ENCODE peak calls at places on chromosomes 4 and X, in five cellular contexts. One of them, this sample, is unnamed.
A peak's percentile ranks its signal among the peaks of the same experiment; 100 is the strongest.

GRCh38 chr4:169615467-169616106 is 3.2 kb upstream of the NEK1 start:
- DNase-seq in H1: no peak
- DNase-seq in psoas muscle: no peak
- DNase-seq in fibroblast of lung: no peak
- DNase-seq in CD8-positive, alpha-beta T cell: no peak
- DNase-seq in this sample: no peak

GRCh38 chrX:28133763-28134162 is 152.5 kb upstream of the DCAF8L1 start:
- DNase-seq in H1: no peak
- DNase-seq in psoas muscle: no peak
- DNase-seq in fibroblast of lung: no peak
- DNase-seq in CD8-positive, alpha-beta T cell: no peak
- DNase-seq in this sample: no peak

GRCh38 chrX:16671005-16671404 is 21.0 kb downstream of the S100G start:
- DNase-seq in H1: no peak
- DNase-seq in psoas muscle: no peak
- DNase-seq in fibroblast of lung: peak; percentile 69
- DNase-seq in CD8-positive, alpha-beta T cell: no peak
- DNase-seq in this sample: no peak

GRCh38 chr4:152556283-152556682 is 20.4 kb upstream of the FBXW7 start:
- DNase-seq in H1: no peak
- DNase-seq in psoas muscle: no peak
- DNase-seq in fibroblast of lung: no peak
- DNase-seq in CD8-positive, alpha-beta T cell: no peak
- DNase-seq in this sample: no peak

GRCh38 chrX:50648151-50648550 is 165.8 kb downstream of the SHROOM4 start:
- DNase-seq in H1: no peak
- DNase-seq in psoas muscle: no peak
- DNase-seq in fibroblast of lung: no peak
- DNase-seq in CD8-positive, alpha-beta T cell: no peak
- DNase-seq in this sample: no peak

GRCh38 chrX:7330971-7331746 is 183.2 kb upstream of the PUDP start:
- DNase-seq in H1: no peak
- DNase-seq in psoas muscle: peak; percentile 32
- DNase-seq in fibroblast of lung: peak; percentile 84
- DNase-seq in CD8-positive, alpha-beta T cell: no peak
- DNase-seq in this sample: no peak

GRCh38 chr4:76232681-76233080 is 18.8 kb upstream of the FAM47E start:
- DNase-seq in H1: no peak
- DNase-seq in psoas muscle: no peak
- DNase-seq in fibroblast of lung: peak; percentile 65
- DNase-seq in CD8-positive, alpha-beta T cell: no peak
- DNase-seq in this sample: no peak

GRCh38 chr4:154164931-154165839 is 326.4 kb downstream of the DCHS2 start:
- DNase-seq in H1: no peak
- DNase-seq in psoas muscle: no peak
- DNase-seq in fibroblast of lung: peak; percentile 93
- DNase-seq in CD8-positive, alpha-beta T cell: no peak
- DNase-seq in this sample: no peak

GRCh38 chrX:109826954-109827708 is 94.1 kb upstream of the ACSL4 start:
- DNase-seq in H1: no peak
- DNase-seq in psoas muscle: no peak
- DNase-seq in fibroblast of lung: peak; percentile 58
- DNase-seq in CD8-positive, alpha-beta T cell: no peak
- DNase-seq in this sample: no peak

GRCh38 chr4:86942185-86942666 is 7.4 kb downstream of the AFF1 start:
- DNase-seq in H1: no peak
- DNase-seq in psoas muscle: no peak
- DNase-seq in fibroblast of lung: peak; percentile 46
- DNase-seq in CD8-positive, alpha-beta T cell: no peak
- DNase-seq in this sample: no peak

GRCh38 chrX:124217289-124218251 is 114.9 kb upstream of the TEX13D start:
- DNase-seq in H1: no peak
- DNase-seq in psoas muscle: no peak
- DNase-seq in fibroblast of lung: no peak
- DNase-seq in CD8-positive, alpha-beta T cell: peak; percentile 40
- DNase-seq in this sample: no peak

GRCh38 chr4:128454281-128455075 is 166.9 kb upstream of the PGRMC2 start:
- DNase-seq in H1: peak; percentile 73
- DNase-seq in psoas muscle: peak; percentile 84
- DNase-seq in fibroblast of lung: peak; percentile 96
- DNase-seq in CD8-positive, alpha-beta T cell: peak; percentile 33
- DNase-seq in this sample: peak; percentile 59

GRCh38 chrX:20254712-20255299 is 11.9 kb downstream of the RPS6KA3 start:
- DNase-seq in H1: no peak
- DNase-seq in psoas muscle: no peak
- DNase-seq in fibroblast of lung: peak; percentile 70
- DNase-seq in CD8-positive, alpha-beta T cell: no peak
- DNase-seq in this sample: no peak

GRCh38 chr4:129822708-129823504 is 727.0 kb downstream of the C4orf33 start:
- DNase-seq in H1: no peak
- DNase-seq in psoas muscle: peak; percentile 13
- DNase-seq in fibroblast of lung: no peak
- DNase-seq in CD8-positive, alpha-beta T cell: no peak
- DNase-seq in this sample: no peak

GRCh38 chrX:107574054-107574683 is 54.1 kb upstream of the PRPS1 start:
- DNase-seq in H1: no peak
- DNase-seq in psoas muscle: no peak
- DNase-seq in fibroblast of lung: peak; percentile 85
- DNase-seq in CD8-positive, alpha-beta T cell: no peak
- DNase-seq in this sample: no peak

GRCh38 chrX:6228720-6229119 is at the start of gene NLGN4X:
- DNase-seq in H1: no peak
- DNase-seq in psoas muscle: no peak
- DNase-seq in fibroblast of lung: no peak
- DNase-seq in CD8-positive, alpha-beta T cell: no peak
- DNase-seq in this sample: no peak

GRCh38 chr4:138835833-138836521 is 179.6 kb upstream of the NOCT start:
- DNase-seq in H1: no peak
- DNase-seq in psoas muscle: no peak
- DNase-seq in fibroblast of lung: peak; percentile 7
- DNase-seq in CD8-positive, alpha-beta T cell: no peak
- DNase-seq in this sample: no peak
- TF ChIP-seq CTCF in H1: no peak
- TF ChIP-seq CTCF in psoas muscle: no peak
- TF ChIP-seq CTCF in fibroblast of lung: no peak
- TF ChIP-seq CTCF in CD8-positive, alpha-beta T cell: no peak
- TF ChIP-seq CTCF in this sample: no peak

GRCh38 chr4:184409911-184410692 is 64.2 kb downstream of the IRF2 start:
- DNase-seq in H1: no peak
- DNase-seq in psoas muscle: no peak
- DNase-seq in fibroblast of lung: no peak
- DNase-seq in CD8-positive, alpha-beta T cell: peak; percentile 33
- DNase-seq in this sample: no peak

GRCh38 chr4:184409502-184409901 is 64.8 kb downstream of the IRF2 start:
- DNase-seq in H1: no peak
- DNase-seq in psoas muscle: no peak
- DNase-seq in fibroblast of lung: no peak
- DNase-seq in CD8-positive, alpha-beta T cell: no peak
- DNase-seq in this sample: no peak

GRCh38 chr4:184408021-184408710 is 66.2 kb downstream of the IRF2 start:
- DNase-seq in H1: no peak
- DNase-seq in psoas muscle: no peak
- DNase-seq in fibroblast of lung: peak; percentile 75
- DNase-seq in CD8-positive, alpha-beta T cell: no peak
- DNase-seq in this sample: no peak

GRCh38 chr4:184406915-184407314 is 67.4 kb downstream of the IRF2 start:
- DNase-seq in H1: no peak
- DNase-seq in psoas muscle: no peak
- DNase-seq in fibroblast of lung: no peak
- DNase-seq in CD8-positive, alpha-beta T cell: no peak
- DNase-seq in this sample: no peak

GRCh38 chr4:184408711-184409081 is 65.7 kb downstream of the IRF2 start:
- DNase-seq in H1: no peak
- DNase-seq in psoas muscle: no peak
- DNase-seq in fibroblast of lung: no peak
- DNase-seq in CD8-positive, alpha-beta T cell: no peak
- DNase-seq in this sample: no peak
- H3K4me1 ChIP-seq in H1: peaks cover 8% of the 10 kb centered on the region
- H3K4me1 ChIP-seq in psoas muscle: peaks cover 43% of the 10 kb centered on the region
- H3K4me1 ChIP-seq in fibroblast of lung: peaks cover 6% of the 10 kb centered on the region
- H3K4me1 ChIP-seq in CD8-positive, alpha-beta T cell: peaks cover 18% of the 10 kb centered on the region
- H3K4me1 ChIP-seq in this sample: peaks cover 4% of the 10 kb centered on the region

DNA sequence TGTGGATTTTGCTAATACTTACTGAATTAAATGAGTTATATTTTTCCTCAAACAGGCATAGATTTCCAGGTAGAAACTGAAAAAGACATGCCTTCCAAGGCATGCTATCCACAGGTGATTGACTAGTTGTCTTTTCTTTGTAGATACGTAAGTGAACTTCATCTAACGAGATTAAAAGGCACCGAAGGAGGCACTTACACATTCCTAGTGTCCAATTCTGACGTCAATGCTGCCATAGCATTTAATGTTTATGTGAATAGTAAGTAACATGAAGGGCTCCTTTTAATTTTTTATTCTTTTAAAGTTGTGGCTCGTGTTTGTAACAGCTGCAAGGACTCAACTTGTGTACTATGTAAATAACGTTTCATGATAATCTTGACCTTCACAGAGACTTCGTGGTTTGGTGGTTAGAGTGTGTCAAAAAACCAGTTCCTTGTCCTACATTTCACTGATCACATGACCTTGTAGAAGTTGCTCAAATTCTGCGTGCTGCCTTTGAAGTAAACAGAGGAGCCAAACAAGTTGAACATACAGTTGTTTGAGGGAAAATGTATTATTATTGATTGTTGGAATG is 51.6 kb downstream of the KIT start:
- DNase-seq in H1: no peak
- DNase-seq in psoas muscle: no peak
- DNase-seq in fibroblast of lung: peak; percentile 52
- DNase-seq in CD8-positive, alpha-beta T cell: no peak
- DNase-seq in this sample: no peak
- TF ChIP-seq CTCF in H1: no peak
- TF ChIP-seq CTCF in psoas muscle: no peak
- TF ChIP-seq CTCF in fibroblast of lung: no peak
- TF ChIP-seq CTCF in CD8-positive, alpha-beta T cell: no peak
- TF ChIP-seq CTCF in this sample: no peak

GRCh38 chr4:26999689-27000088 is 139.0 kb downstream of the STIM2 start:
- DNase-seq in H1: no peak
- DNase-seq in psoas muscle: no peak
- DNase-seq in fibroblast of lung: no peak
- DNase-seq in CD8-positive, alpha-beta T cell: no peak
- DNase-seq in this sample: no peak
- H3K4me1 ChIP-seq in H1: peaks cover 2% of the 10 kb centered on the region
- H3K4me1 ChIP-seq in psoas muscle: no peaks in the 10 kb centered on the region
- H3K4me1 ChIP-seq in fibroblast of lung: peaks cover 11% of the 10 kb centered on the region
- H3K4me1 ChIP-seq in CD8-positive, alpha-beta T cell: peaks cover 24% of the 10 kb centered on the region
- H3K4me1 ChIP-seq in this sample: no peaks in the 10 kb centered on the region

DNA sequence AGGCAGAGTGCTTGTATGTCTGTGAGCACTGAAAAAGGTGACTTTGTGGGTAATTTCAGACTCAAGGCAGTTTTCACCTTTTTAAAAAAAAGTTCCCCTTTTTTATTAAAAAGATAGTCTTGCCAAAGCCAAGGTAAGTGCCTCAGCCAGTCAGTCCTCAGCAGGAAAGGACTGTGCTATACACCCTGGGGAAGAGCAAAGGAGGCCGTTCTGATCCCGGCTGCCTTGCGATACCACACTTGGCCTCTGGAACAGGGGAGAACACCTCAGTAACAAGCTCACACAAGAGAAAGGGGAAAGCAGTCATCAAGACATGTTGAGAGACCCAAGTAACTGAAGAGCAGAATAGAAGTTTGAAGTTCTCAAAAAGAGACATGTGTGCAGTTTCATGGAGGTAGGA is 541.7 kb downstream of the BCOR start:
- DNase-seq in H1: no peak
- DNase-seq in psoas muscle: no peak
- DNase-seq in fibroblast of lung: no peak
- DNase-seq in CD8-positive, alpha-beta T cell: no peak
- DNase-seq in this sample: no peak
- TF ChIP-seq CTCF in H1: no peak
- TF ChIP-seq CTCF in psoas muscle: no peak
- TF ChIP-seq CTCF in fibroblast of lung: no peak
- TF ChIP-seq CTCF in CD8-positive, alpha-beta T cell: no peak
- TF ChIP-seq CTCF in this sample: no peak

DNA sequence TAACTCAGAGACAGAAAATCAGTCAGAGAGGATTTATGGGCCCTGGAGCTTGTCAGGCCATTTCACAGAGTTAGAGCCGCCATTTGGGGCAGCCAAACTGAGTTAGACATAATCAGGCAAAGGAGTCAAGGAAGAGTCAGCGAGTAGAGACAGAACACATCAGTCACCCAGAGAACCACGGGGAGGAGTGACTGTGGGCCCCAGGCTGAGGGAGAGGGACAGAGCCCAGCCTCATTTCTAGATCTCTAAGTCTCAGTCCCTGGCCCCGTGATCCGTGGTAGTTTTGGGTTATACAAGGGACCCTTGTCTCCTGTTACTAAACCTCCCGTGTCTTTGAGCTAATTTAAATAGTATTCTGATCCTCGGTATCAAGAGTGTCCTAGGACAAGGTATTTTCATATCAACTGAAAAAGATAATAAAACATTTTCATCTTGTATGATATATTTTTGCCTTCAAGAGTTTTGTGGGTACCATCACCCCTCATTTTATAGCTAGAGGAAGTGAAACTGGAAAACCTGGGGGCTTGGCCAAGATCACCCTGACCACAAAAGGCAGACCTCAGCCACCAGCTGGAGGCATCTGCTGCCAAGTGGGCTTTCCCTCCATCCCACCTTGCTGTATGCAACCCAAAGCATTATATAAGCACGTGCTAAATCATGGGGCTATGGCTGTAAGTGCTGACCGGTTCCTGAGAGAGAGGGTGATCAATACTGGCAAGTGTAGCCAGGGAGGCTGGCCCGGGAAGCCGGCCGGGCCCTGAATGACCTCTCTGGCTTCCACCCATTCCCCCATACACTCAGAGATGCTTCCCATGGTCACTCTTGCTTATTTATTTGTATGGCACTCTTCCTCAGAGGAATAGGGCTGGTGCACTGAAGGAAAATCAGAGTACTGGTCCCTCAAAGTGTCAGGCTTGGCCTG is 204.1 kb downstream of the BCOR start:
- DNase-seq in H1: no peak
- DNase-seq in psoas muscle: no peak
- DNase-seq in fibroblast of lung: no peak
- DNase-seq in CD8-positive, alpha-beta T cell: no peak
- DNase-seq in this sample: no peak
- H3K4me1 ChIP-seq in H1: peaks cover 8% of the 10 kb centered on the region
- H3K4me1 ChIP-seq in psoas muscle: peaks cover 4% of the 10 kb centered on the region
- H3K4me1 ChIP-seq in fibroblast of lung: peaks cover 4% of the 10 kb centered on the region
- H3K4me1 ChIP-seq in CD8-positive, alpha-beta T cell: peaks cover 10% of the 10 kb centered on the region
- H3K4me1 ChIP-seq in this sample: no peaks in the 10 kb centered on the region

GRCh38 chr4:47510036-47510435 is 25.0 kb downstream of the ATP10D start:
- DNase-seq in H1: no peak
- DNase-seq in psoas muscle: no peak
- DNase-seq in fibroblast of lung: no peak
- DNase-seq in CD8-positive, alpha-beta T cell: no peak
- DNase-seq in this sample: no peak

GRCh38 chr4:47513493-47513892 is 28.4 kb downstream of the ATP10D start:
- DNase-seq in H1: no peak
- DNase-seq in psoas muscle: no peak
- DNase-seq in fibroblast of lung: no peak
- DNase-seq in CD8-positive, alpha-beta T cell: no peak
- DNase-seq in this sample: no peak

GRCh38 chr4:47505666-47506065 is 20.6 kb downstream of the ATP10D start:
- DNase-seq in H1: no peak
- DNase-seq in psoas muscle: no peak
- DNase-seq in fibroblast of lung: no peak
- DNase-seq in CD8-positive, alpha-beta T cell: no peak
- DNase-seq in this sample: no peak

GRCh38 chr4:47510506-47511143 is 25.6 kb downstream of the ATP10D start:
- DNase-seq in H1: no peak
- DNase-seq in psoas muscle: no peak
- DNase-seq in fibroblast of lung: peak; percentile 37
- DNase-seq in CD8-positive, alpha-beta T cell: no peak
- DNase-seq in this sample: no peak
- TF ChIP-seq CTCF in H1: no peak
- TF ChIP-seq CTCF in psoas muscle: no peak
- TF ChIP-seq CTCF in fibroblast of lung: peak; percentile 16
- TF ChIP-seq CTCF in CD8-positive, alpha-beta T cell: no peak
- TF ChIP-seq CTCF in this sample: peak; percentile 20

GRCh38 chr4:2413821-2414610 is 4.4 kb downstream of the ZFYVE28 start:
- DNase-seq in H1: peak; percentile 76
- DNase-seq in psoas muscle: no peak
- DNase-seq in fibroblast of lung: no peak
- DNase-seq in CD8-positive, alpha-beta T cell: no peak
- DNase-seq in this sample: no peak
- H3K4me1 ChIP-seq in H1: peaks cover 12% of the 10 kb centered on the region
- H3K4me1 ChIP-seq in psoas muscle: peaks cover 34% of the 10 kb centered on the region
- H3K4me1 ChIP-seq in fibroblast of lung: peaks cover 11% of the 10 kb centered on the region
- H3K4me1 ChIP-seq in CD8-positive, alpha-beta T cell: peaks cover 63% of the 10 kb centered on the region
- H3K4me1 ChIP-seq in this sample: peaks cover 7% of the 10 kb centered on the region

This sample was measured in ascending aorta.